ENCODE peak calls at places on chromosomes 5 and 9, in four cellular contexts. One of them, this sample, is unnamed.

GRCh38 chr5:66789434-66789833 is 193.2 kb downstream of the MAST4 start:
- DNase-seq in heart right ventricle: no peak
- DNase-seq in ovary: no peak
- DNase-seq in Caco-2: no peak
- DNase-seq in this sample: no peak

GRCh38 chr5:103060414-103060954 is 59.5 kb downstream of the GIN1 start:
- DNase-seq in Caco-2: peak; percentile 48
- DNase-seq in ovary: no peak
- DNase-seq in heart right ventricle: no peak
- DNase-seq in this sample: no peak

GRCh38 chr9:35728041-35728971 is 3.7 kb downstream of the TLN1 start:
- DNase-seq in ovary: peak; percentile 78
- DNase-seq in heart right ventricle: peak; percentile 73
- DNase-seq in Caco-2: peak; percentile 88
- DNase-seq in this sample: no peak

GRCh38 chr5:172556262-172556661 is 84.8 kb upstream of the NEURL1B start:
- DNase-seq in Caco-2: no peak
- DNase-seq in ovary: no peak
- DNase-seq in heart right ventricle: no peak
- DNase-seq in this sample: no peak

GRCh38 chr9:96376926-96377874 is 6.3 kb downstream of the SLC35D2 start:
- DNase-seq in ovary: no peak
- DNase-seq in Caco-2: peak; percentile 44
- DNase-seq in heart right ventricle: no peak
- DNase-seq in this sample: peak; percentile 28

GRCh38 chr5:115992848-115993350 is 30.6 kb downstream of the LVRN start:
- DNase-seq in Caco-2: no peak
- DNase-seq in heart right ventricle: no peak
- DNase-seq in ovary: no peak
- DNase-seq in this sample: no peak

GRCh38 chr5:173645897-173646574 is 29.6 kb upstream of the BOD1 start:
- DNase-seq in Caco-2: no peak
- DNase-seq in heart right ventricle: no peak
- DNase-seq in ovary: no peak
- DNase-seq in this sample: no peak

GRCh38 chr9:137551656-137552534 is at the start of gene MRPL41:
- DNase-seq in ovary: peak; percentile 91
- DNase-seq in heart right ventricle: peak; percentile 92
- DNase-seq in Caco-2: peak; percentile 93
- DNase-seq in this sample: peak; percentile 95

GRCh38 chr5:36734422-36734821 is 128.0 kb downstream of the SLC1A3 start:
- DNase-seq in Caco-2: peak; percentile 58
- DNase-seq in ovary: no peak
- DNase-seq in heart right ventricle: no peak
- DNase-seq in this sample: no peak

GRCh38 chr5:14440598-14441401 is 140.8 kb upstream of the OTULINL start:
- DNase-seq in Caco-2: no peak
- DNase-seq in heart right ventricle: peak; percentile 62
- DNase-seq in ovary: peak; percentile 75
- DNase-seq in this sample: no peak

GRCh38 chr5:151469992-151470391 is 22.6 kb downstream of the SLC36A1 start:
- DNase-seq in ovary: no peak
- DNase-seq in Caco-2: peak; percentile 4
- DNase-seq in heart right ventricle: no peak
- DNase-seq in this sample: no peak

GRCh38 chr5:106801554-106801953 is 869.2 kb downstream of the EFNA5 start:
- DNase-seq in heart right ventricle: no peak
- DNase-seq in Caco-2: no peak
- DNase-seq in ovary: no peak
- DNase-seq in this sample: no peak

GRCh38 chr5:34658023-34658422 is 1.9 kb downstream of the RAI14 start:
- DNase-seq in Caco-2: no peak
- DNase-seq in ovary: no peak
- DNase-seq in heart right ventricle: no peak
- DNase-seq in this sample: no peak

GRCh38 chr5:18394154-18394804 is 760.0 kb downstream of the TAF11L14 start:
- DNase-seq in heart right ventricle: peak; percentile 24
- DNase-seq in ovary: no peak
- DNase-seq in Caco-2: peak; percentile 70
- DNase-seq in this sample: peak; percentile 86

GRCh38 chr5:56269216-56269927 is 36.2 kb upstream of the ANKRD55 start:
- DNase-seq in ovary: peak; percentile 61
- DNase-seq in heart right ventricle: no peak
- DNase-seq in Caco-2: peak; percentile 58
- DNase-seq in this sample: no peak

GRCh38 chr9:124052401-124052800 is 40.8 kb downstream of the LHX2 start:
- DNase-seq in ovary: no peak
- DNase-seq in heart right ventricle: no peak
- DNase-seq in Caco-2: no peak
- DNase-seq in this sample: no peak

GRCh38 chr5:178331491-178331981 is 98.9 kb upstream of the PHYKPL start:
- DNase-seq in Caco-2: peak; percentile 42
- DNase-seq in ovary: no peak
- DNase-seq in heart right ventricle: peak; percentile 70
- DNase-seq in this sample: no peak

GRCh38 chr5:52945040-52945439 is 44.1 kb upstream of the ITGA2 start:
- DNase-seq in heart right ventricle: no peak
- DNase-seq in ovary: no peak
- DNase-seq in Caco-2: no peak
- DNase-seq in this sample: no peak
- H3K4me3 ChIP-seq in heart right ventricle: no peak overlapping the region
- H3K4me3 ChIP-seq in ovary: peak overlapping the region; percentile 18
- H3K4me3 ChIP-seq in Caco-2: no peak overlapping the region
- H3K4me3 ChIP-seq in this sample: no peak overlapping the region

GRCh38 chr9:14243514-14244042 is 70.4 kb downstream of the NFIB start:
- DNase-seq in Caco-2: no peak
- DNase-seq in ovary: no peak
- DNase-seq in heart right ventricle: no peak
- DNase-seq in this sample: no peak
- H3K4me1 ChIP-seq in Caco-2: peaks cover 3% of the 10 kb centered on the region
- H3K4me1 ChIP-seq in ovary: peaks cover 2% of the 10 kb centered on the region
- H3K4me1 ChIP-seq in heart right ventricle: peaks cover 98% of the 10 kb centered on the region
- H3K4me1 ChIP-seq in this sample: peaks cover 55% of the 10 kb centered on the region

GRCh38 chr9:72165821-72166547 is 16.7 kb downstream of the GDA start:
- DNase-seq in ovary: no peak
- DNase-seq in heart right ventricle: no peak
- DNase-seq in Caco-2: no peak
- DNase-seq in this sample: no peak
- H3K36me3 ChIP-seq in ovary: no peaks in the 10 kb centered on the region
- H3K36me3 ChIP-seq in heart right ventricle: no peaks in the 10 kb centered on the region
- H3K36me3 ChIP-seq in Caco-2: no peaks in the 10 kb centered on the region
- H3K36me3 ChIP-seq in this sample: no peaks in the 10 kb centered on the region

GRCh38 chr9:112103405-112103804 is 71.7 kb downstream of the SUSD1 start:
- DNase-seq in ovary: no peak
- DNase-seq in heart right ventricle: no peak
- DNase-seq in Caco-2: no peak
- DNase-seq in this sample: no peak

GRCh38 chr9:112110094-112110772 is 64.9 kb downstream of the SUSD1 start:
- DNase-seq in ovary: no peak
- DNase-seq in Caco-2: no peak
- DNase-seq in heart right ventricle: no peak
- DNase-seq in this sample: no peak

GRCh38 chr9:112104401-112104800 is 70.7 kb downstream of the SUSD1 start:
- DNase-seq in heart right ventricle: no peak
- DNase-seq in ovary: no peak
- DNase-seq in Caco-2: no peak
- DNase-seq in this sample: no peak

GRCh38 chr9:112110773-112111106 is 64.4 kb downstream of the SUSD1 start:
- DNase-seq in ovary: no peak
- DNase-seq in Caco-2: no peak
- DNase-seq in heart right ventricle: no peak
- DNase-seq in this sample: no peak

DNA sequence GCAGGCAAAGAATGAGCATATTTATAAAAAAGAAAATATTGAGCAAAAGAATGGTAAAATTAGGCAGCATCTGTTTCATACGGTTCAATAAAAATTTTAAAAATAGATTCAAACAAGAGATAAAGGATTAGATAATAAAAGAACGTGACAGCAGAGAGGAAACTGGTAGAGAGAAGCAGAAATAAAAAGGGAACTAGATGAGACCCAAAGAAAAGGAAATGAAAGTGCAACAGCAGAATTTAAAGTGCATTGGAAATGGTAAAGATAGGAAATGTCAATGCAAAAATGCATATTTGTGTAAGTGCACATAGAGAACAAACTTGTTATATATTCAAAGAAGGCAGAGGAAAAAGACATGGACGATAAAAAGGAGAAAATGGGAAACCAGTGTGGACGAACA is 70.2 kb downstream of the SUSD1 start:
- DNase-seq in ovary: no peak
- DNase-seq in Caco-2: no peak
- DNase-seq in heart right ventricle: no peak
- DNase-seq in this sample: no peak
- H3K4me3 ChIP-seq in ovary: no peak overlapping the region
- H3K4me3 ChIP-seq in Caco-2: no peak overlapping the region
- H3K4me3 ChIP-seq in heart right ventricle: no peak overlapping the region
- H3K4me3 ChIP-seq in this sample: no peak overlapping the region

GRCh38 chr5:93188876-93189485 is 392.0 kb downstream of the NR2F1-AS1 start:
- DNase-seq in heart right ventricle: no peak
- DNase-seq in ovary: no peak
- DNase-seq in Caco-2: no peak
- DNase-seq in this sample: no peak
- H3K4me1 ChIP-seq in heart right ventricle: peaks cover 5% of the 10 kb centered on the region
- H3K4me1 ChIP-seq in ovary: peaks cover 3% of the 10 kb centered on the region
- H3K4me1 ChIP-seq in Caco-2: peaks cover 6% of the 10 kb centered on the region
- H3K4me1 ChIP-seq in this sample: no peaks in the 10 kb centered on the region

GRCh38 chr9:131598121-131598520 is 52.8 kb downstream of the PRRT1B start:
- DNase-seq in heart right ventricle: no peak
- DNase-seq in ovary: no peak
- DNase-seq in Caco-2: no peak
- DNase-seq in this sample: no peak

GRCh38 chr9:131595771-131596743 is 50.7 kb downstream of the PRRT1B start:
- DNase-seq in Caco-2: no peak
- DNase-seq in ovary: no peak
- DNase-seq in heart right ventricle: no peak
- DNase-seq in this sample: no peak

GRCh38 chr9:131593936-131594665 is 48.8 kb downstream of the PRRT1B start:
- DNase-seq in ovary: no peak
- DNase-seq in heart right ventricle: no peak
- DNase-seq in Caco-2: no peak
- DNase-seq in this sample: no peak

GRCh38 chr9:131594906-131595675 is 49.8 kb downstream of the PRRT1B start:
- DNase-seq in Caco-2: no peak
- DNase-seq in heart right ventricle: no peak
- DNase-seq in ovary: no peak
- DNase-seq in this sample: no peak

DNA sequence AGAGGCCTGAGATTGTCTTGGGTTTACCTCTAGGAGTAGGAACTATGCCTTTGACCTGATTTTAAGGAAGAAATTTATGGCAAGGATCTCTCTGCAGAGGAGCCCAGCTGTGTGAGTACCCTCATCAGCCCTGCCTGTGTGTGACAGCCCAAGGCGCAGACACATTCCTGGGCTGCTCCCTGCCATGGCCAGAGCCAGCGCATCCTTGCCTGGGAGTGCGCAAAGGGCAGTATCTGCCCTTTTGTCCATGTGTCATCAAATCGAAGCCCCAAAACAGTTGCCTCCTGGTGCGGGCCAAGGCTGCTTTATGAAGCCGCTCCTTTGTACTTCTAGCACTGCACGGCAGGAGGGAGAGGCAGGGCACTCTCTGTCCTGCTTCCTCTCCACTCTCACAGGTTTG is 51.9 kb downstream of the PRRT1B start:
- DNase-seq in Caco-2: no peak
- DNase-seq in heart right ventricle: no peak
- DNase-seq in ovary: no peak
- DNase-seq in this sample: no peak
- H3K36me3 ChIP-seq in Caco-2: peaks cover 1% of the 10 kb centered on the region
- H3K36me3 ChIP-seq in heart right ventricle: peaks cover 3% of the 10 kb centered on the region
- H3K36me3 ChIP-seq in ovary: no peaks in the 10 kb centered on the region
- H3K36me3 ChIP-seq in this sample: peaks cover 31% of the 10 kb centered on the region

DNA sequence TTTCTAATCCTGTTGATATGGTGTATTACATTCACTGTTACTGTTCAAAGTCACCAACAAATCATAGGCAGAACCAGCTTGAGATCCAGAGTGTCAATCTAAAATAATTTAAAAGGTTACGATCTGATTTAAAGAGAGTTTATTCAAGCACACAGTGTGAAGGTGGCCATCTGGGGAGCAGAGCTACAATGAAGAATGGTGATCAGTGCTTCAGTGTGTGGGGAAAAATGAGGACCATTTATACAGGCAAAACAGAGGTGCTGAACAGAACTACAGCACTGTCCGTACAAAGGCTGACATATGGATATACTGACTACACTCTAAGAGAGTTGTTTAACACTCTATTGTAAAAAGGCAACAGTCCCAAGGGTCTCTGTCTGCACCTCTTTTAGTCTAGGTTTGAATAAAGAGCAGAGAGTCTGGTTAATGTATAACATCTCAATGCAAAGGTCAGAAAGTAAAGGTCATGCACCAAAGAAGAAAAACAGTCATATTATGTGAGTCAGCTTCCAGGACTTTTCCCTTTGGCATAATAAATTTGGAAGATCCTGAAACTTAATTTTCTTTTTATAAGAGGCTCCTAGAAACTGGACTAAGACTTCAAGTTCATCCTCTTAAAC is 29.7 kb upstream of the TDRD7 start:
- DNase-seq in Caco-2: peak; percentile 40
- DNase-seq in heart right ventricle: no peak
- DNase-seq in ovary: no peak
- DNase-seq in this sample: no peak
- H3K4me3 ChIP-seq in Caco-2: no peak overlapping the region
- H3K4me3 ChIP-seq in heart right ventricle: no peak overlapping the region
- H3K4me3 ChIP-seq in ovary: no peak overlapping the region
- H3K4me3 ChIP-seq in this sample: no peak overlapping the region

GRCh38 chr9:127770905-127771569 is 7.4 kb downstream of the SH2D3C start:
- DNase-seq in Caco-2: peak; percentile 99
- DNase-seq in ovary: peak; percentile 99
- DNase-seq in heart right ventricle: peak; percentile 99
- DNase-seq in this sample: peak; percentile 99
- H3K4me1 ChIP-seq in Caco-2: no peaks in the 10 kb centered on the region
- H3K4me1 ChIP-seq in ovary: peaks cover 7% of the 10 kb centered on the region
- H3K4me1 ChIP-seq in heart right ventricle: peaks cover 55% of the 10 kb centered on the region
- H3K4me1 ChIP-seq in this sample: peaks cover 5% of the 10 kb centered on the region

GRCh38 chr5:32388429-32389111 is 56.0 kb downstream of the ZFR start:
- DNase-seq in heart right ventricle: no peak
- DNase-seq in Caco-2: no peak
- DNase-seq in ovary: no peak
- DNase-seq in this sample: no peak

GRCh38 chr5:32390819-32391591 is 53.5 kb downstream of the ZFR start:
- DNase-seq in Caco-2: peak; percentile 34
- DNase-seq in ovary: peak; percentile 37
- DNase-seq in heart right ventricle: no peak
- DNase-seq in this sample: no peak

GRCh38 chr5:32383065-32383464 is 61.5 kb downstream of the ZFR start:
- DNase-seq in ovary: no peak
- DNase-seq in heart right ventricle: no peak
- DNase-seq in Caco-2: no peak
- DNase-seq in this sample: no peak

GRCh38 chr5:32387841-32388240 is 56.7 kb downstream of the ZFR start:
- DNase-seq in heart right ventricle: no peak
- DNase-seq in Caco-2: no peak
- DNase-seq in ovary: no peak
- DNase-seq in this sample: no peak

DNA sequence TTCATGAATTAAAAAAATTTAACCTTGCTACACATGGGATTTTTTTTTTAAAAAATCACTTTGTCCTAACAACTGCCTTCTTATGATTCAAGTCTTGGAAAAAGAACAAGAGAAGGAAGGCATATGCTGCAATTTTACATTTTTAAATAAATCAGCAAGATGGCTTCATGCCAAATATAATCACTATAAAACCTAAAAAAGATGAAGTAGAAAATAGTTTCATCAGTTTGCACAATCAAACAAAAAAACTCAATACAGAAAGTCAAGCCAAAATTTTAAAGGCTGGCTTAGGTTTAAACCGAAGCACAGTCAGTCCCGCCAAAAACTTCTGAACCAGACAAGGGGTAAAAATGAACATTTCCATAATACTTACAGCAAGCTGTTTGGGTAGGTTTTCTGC is 57.4 kb downstream of the ZFR start:
- DNase-seq in heart right ventricle: no peak
- DNase-seq in ovary: no peak
- DNase-seq in Caco-2: no peak
- DNase-seq in this sample: no peak
- H3K36me3 ChIP-seq in heart right ventricle: no peaks in the 10 kb centered on the region
- H3K36me3 ChIP-seq in ovary: no peaks in the 10 kb centered on the region
- H3K36me3 ChIP-seq in Caco-2: peaks cover 3% of the 10 kb centered on the region
- H3K36me3 ChIP-seq in this sample: peaks cover 79% of the 10 kb centered on the region